ENCODE peak calls at places on chromosomes 2 and 18, in four cellular contexts. One of them, this sample, is unnamed. For H3K4me1, the result is how much of the 10 kb centered on the place peaks cover.

GRCh38 chr2:189613077-189613636 is 32.6 kb upstream of the SLC40A1 start:
- ATAC-seq in PC-3: no peak
- ATAC-seq in heart left ventricle: peak
- ATAC-seq in heart right ventricle: peak
- ATAC-seq in this sample: peak

GRCh38 chr2:3459185-3460015 is 59.9 kb downstream of the ADI1 start:
- ATAC-seq in PC-3: peak
- ATAC-seq in heart left ventricle: peak
- ATAC-seq in heart right ventricle: peak
- ATAC-seq in this sample: no peak

GRCh38 chr2:9905413-9905812 is 46.1 kb upstream of the GRHL1 start:
- ATAC-seq in PC-3: peak
- ATAC-seq in heart left ventricle: no peak
- ATAC-seq in heart right ventricle: no peak
- ATAC-seq in this sample: no peak

GRCh38 chr18:8341481-8342230 is 267.6 kb upstream of the RAB12 start:
- ATAC-seq in PC-3: peak
- ATAC-seq in heart left ventricle: peak
- ATAC-seq in heart right ventricle: no peak
- ATAC-seq in this sample: peak

GRCh38 chr18:10685484-10685883 is 159.7 kb downstream of the NAPG start:
- ATAC-seq in PC-3: no peak
- ATAC-seq in heart left ventricle: no peak
- ATAC-seq in heart right ventricle: no peak
- ATAC-seq in this sample: no peak

GRCh38 chr18:25985999-25986398 is 104.4 kb downstream of the SS18 start:
- ATAC-seq in PC-3: no peak
- ATAC-seq in heart left ventricle: no peak
- ATAC-seq in heart right ventricle: no peak
- ATAC-seq in this sample: no peak

GRCh38 chr2:65263257-65263656 is 35.6 kb downstream of the ACTR2 start:
- ATAC-seq in PC-3: peak
- ATAC-seq in heart left ventricle: no peak
- ATAC-seq in heart right ventricle: no peak
- ATAC-seq in this sample: no peak

GRCh38 chr2:211985393-211985792 is 553.2 kb downstream of the ERBB4 start:
- ATAC-seq in PC-3: no peak
- ATAC-seq in heart left ventricle: no peak
- ATAC-seq in heart right ventricle: no peak
- ATAC-seq in this sample: no peak

GRCh38 chr18:68560128-68560527 is 154.8 kb downstream of the TMX3 start:
- ATAC-seq in PC-3: peak
- ATAC-seq in heart left ventricle: no peak
- ATAC-seq in heart right ventricle: no peak
- ATAC-seq in this sample: no peak

GRCh38 chr2:72956936-72957335 is 39.6 kb downstream of the EMX1 start:
- ATAC-seq in PC-3: no peak
- ATAC-seq in heart left ventricle: no peak
- ATAC-seq in heart right ventricle: no peak
- ATAC-seq in this sample: no peak

GRCh38 chr18:3726241-3726951 is 276.4 kb downstream of the TGIF1 start:
- ATAC-seq in PC-3: peak
- ATAC-seq in heart left ventricle: no peak
- ATAC-seq in heart right ventricle: no peak
- ATAC-seq in this sample: no peak

GRCh38 chr2:233470007-233470687 is 96.4 kb downstream of the USP40 start:
- ATAC-seq in PC-3: no peak
- ATAC-seq in heart left ventricle: peak
- ATAC-seq in heart right ventricle: peak
- ATAC-seq in this sample: peak

GRCh38 chr2:71190959-71191943 is 35.7 kb downstream of the PAIP2B start:
- ATAC-seq in PC-3: peak
- ATAC-seq in heart left ventricle: peak
- ATAC-seq in heart right ventricle: no peak
- ATAC-seq in this sample: no peak

GRCh38 chr18:57429607-57430165 is 5.5 kb upstream of the ONECUT2 start:
- ATAC-seq in PC-3: no peak
- ATAC-seq in heart left ventricle: no peak
- ATAC-seq in heart right ventricle: no peak
- ATAC-seq in this sample: no peak

GRCh38 chr2:44943693-44944101 is 2.2 kb downstream of the SIX3 start:
- ATAC-seq in PC-3: no peak
- ATAC-seq in heart left ventricle: no peak
- ATAC-seq in heart right ventricle: no peak
- ATAC-seq in this sample: no peak

GRCh38 chr2:176960736-176961135 is 251.9 kb upstream of the HNRNPA3 start:
- ATAC-seq in PC-3: no peak
- ATAC-seq in heart left ventricle: no peak
- ATAC-seq in heart right ventricle: no peak
- ATAC-seq in this sample: no peak

GRCh38 chr2:53422979-53423378 is 344.6 kb upstream of the CHAC2 start:
- ATAC-seq in PC-3: peak
- ATAC-seq in heart left ventricle: no peak
- ATAC-seq in heart right ventricle: no peak
- ATAC-seq in this sample: no peak

GRCh38 chr2:201907128-201907886 is 101.0 kb downstream of the CDK15 start:
- ATAC-seq in PC-3: no peak
- ATAC-seq in heart left ventricle: peak
- ATAC-seq in heart right ventricle: no peak
- ATAC-seq in this sample: no peak

GRCh38 chr18:31667185-31667584 is 17.2 kb downstream of the B4GALT6 start:
- ATAC-seq in PC-3: no peak
- ATAC-seq in heart left ventricle: no peak
- ATAC-seq in heart right ventricle: no peak
- ATAC-seq in this sample: no peak

GRCh38 chr18:6120820-6121279 is 225.5 kb upstream of the TMEM200C start:
- ATAC-seq in PC-3: no peak
- ATAC-seq in heart left ventricle: peak
- ATAC-seq in heart right ventricle: peak
- ATAC-seq in this sample: no peak

GRCh38 chr2:109636290-109636675 is 22.1 kb downstream of the SOWAHC start:
- ATAC-seq in PC-3: no peak
- ATAC-seq in heart left ventricle: no peak
- ATAC-seq in heart right ventricle: no peak
- ATAC-seq in this sample: peak

GRCh38 chr2:120865656-120866055 is 130.0 kb downstream of the GLI2 start:
- ATAC-seq in PC-3: no peak
- ATAC-seq in heart left ventricle: no peak
- ATAC-seq in heart right ventricle: no peak
- ATAC-seq in this sample: no peak

GRCh38 chr2:217964255-217964654 is 38.5 kb downstream of the TNS1 start:
- ATAC-seq in PC-3: no peak
- ATAC-seq in heart left ventricle: peak
- ATAC-seq in heart right ventricle: peak
- ATAC-seq in this sample: no peak

GRCh38 chr2:9212661-9213411 is 6.2 kb downstream of the ASAP2 start:
- ATAC-seq in PC-3: no peak
- ATAC-seq in heart left ventricle: peak
- ATAC-seq in heart right ventricle: no peak
- ATAC-seq in this sample: peak

GRCh38 chr18:38244360-38244940 is 678.9 kb upstream of the CELF4 start:
- ATAC-seq in PC-3: no peak
- ATAC-seq in heart left ventricle: no peak
- ATAC-seq in heart right ventricle: no peak
- ATAC-seq in this sample: no peak

GRCh38 chr2:85635636-85636035 is 19.6 kb downstream of the USP39 start:
- ATAC-seq in PC-3: no peak
- ATAC-seq in heart left ventricle: peak
- ATAC-seq in heart right ventricle: no peak
- ATAC-seq in this sample: no peak

GRCh38 chr18:49066977-49067556 is 116.3 kb upstream of the SMAD7 start:
- ATAC-seq in PC-3: no peak
- ATAC-seq in heart left ventricle: no peak
- ATAC-seq in heart right ventricle: no peak
- ATAC-seq in this sample: no peak

GRCh38 chr2:96144481-96145027 is 686 bp downstream of the DUSP2 start:
- ATAC-seq in PC-3: peak
- ATAC-seq in heart left ventricle: no peak
- ATAC-seq in heart right ventricle: no peak
- ATAC-seq in this sample: peak

GRCh38 chr2:178895872-178896271 is 88.6 kb upstream of the TTN start:
- ATAC-seq in PC-3: no peak
- ATAC-seq in heart left ventricle: no peak
- ATAC-seq in heart right ventricle: no peak
- ATAC-seq in this sample: no peak

GRCh38 chr2:196696423-196697073 is 57.0 kb downstream of the CCDC150 start:
- ATAC-seq in PC-3: peak
- ATAC-seq in heart left ventricle: no peak
- ATAC-seq in heart right ventricle: no peak
- ATAC-seq in this sample: peak

GRCh38 chr2:240810199-240810598 is 9.8 kb downstream of the KIF1A start:
- ATAC-seq in PC-3: no peak
- ATAC-seq in heart left ventricle: no peak
- ATAC-seq in heart right ventricle: no peak
- ATAC-seq in this sample: no peak

GRCh38 chr2:43019025-43019367 is 207.4 kb downstream of the ZFP36L2 start:
- ATAC-seq in PC-3: no peak
- ATAC-seq in heart left ventricle: peak
- ATAC-seq in heart right ventricle: peak
- ATAC-seq in this sample: no peak

GRCh38 chr2:220588148-220588547 is 960.7 kb downstream of the SLC4A3 start:
- ATAC-seq in PC-3: no peak
- ATAC-seq in heart left ventricle: no peak
- ATAC-seq in heart right ventricle: no peak
- ATAC-seq in this sample: no peak

GRCh38 chr2:119423041-119423440 is 8.6 kb upstream of the TMEM37 start:
- ATAC-seq in PC-3: no peak
- ATAC-seq in heart left ventricle: no peak
- ATAC-seq in heart right ventricle: no peak
- ATAC-seq in this sample: no peak

GRCh38 chr2:15359716-15360531 is 201.2 kb downstream of the NBAS start:
- ATAC-seq in PC-3: peak
- ATAC-seq in heart left ventricle: no peak
- ATAC-seq in heart right ventricle: no peak
- ATAC-seq in this sample: no peak

GRCh38 chr2:1804251-1804855 is 60.0 kb upstream of the PXDN start:
- ATAC-seq in PC-3: no peak
- ATAC-seq in heart left ventricle: peak
- ATAC-seq in heart right ventricle: no peak
- ATAC-seq in this sample: peak

GRCh38 chr2:1803217-1804115 is 59.2 kb upstream of the PXDN start:
- ATAC-seq in PC-3: no peak
- ATAC-seq in heart left ventricle: peak
- ATAC-seq in heart right ventricle: no peak
- ATAC-seq in this sample: peak

GRCh38 chr2:1806254-1806653 is 61.9 kb upstream of the PXDN start:
- ATAC-seq in PC-3: no peak
- ATAC-seq in heart left ventricle: no peak
- ATAC-seq in heart right ventricle: no peak
- ATAC-seq in this sample: no peak

GRCh38 chr2:1802469-1803216 is 58.3 kb upstream of the PXDN start:
- ATAC-seq in PC-3: no peak
- ATAC-seq in heart left ventricle: peak
- ATAC-seq in heart right ventricle: no peak
- ATAC-seq in this sample: no peak

GRCh38 chr2:1804865-1805264 is 60.5 kb upstream of the PXDN start:
- ATAC-seq in PC-3: no peak
- ATAC-seq in heart left ventricle: no peak
- ATAC-seq in heart right ventricle: no peak
- ATAC-seq in this sample: no peak
- H3K4me1 ChIP-seq in PC-3: under half
- H3K4me1 ChIP-seq in heart left ventricle: under half
- H3K4me1 ChIP-seq in heart right ventricle: under half
- H3K4me1 ChIP-seq in this sample: under half

GRCh38 chr2:239216614-239217273 is 184.1 kb downstream of the HDAC4 start:
- ATAC-seq in PC-3: no peak
- ATAC-seq in heart left ventricle: no peak
- ATAC-seq in heart right ventricle: no peak
- ATAC-seq in this sample: no peak
- H3K4me1 ChIP-seq in PC-3: under half
- H3K4me1 ChIP-seq in heart left ventricle: half or more
- H3K4me1 ChIP-seq in heart right ventricle: under half
- H3K4me1 ChIP-seq in this sample: under half

DNA sequence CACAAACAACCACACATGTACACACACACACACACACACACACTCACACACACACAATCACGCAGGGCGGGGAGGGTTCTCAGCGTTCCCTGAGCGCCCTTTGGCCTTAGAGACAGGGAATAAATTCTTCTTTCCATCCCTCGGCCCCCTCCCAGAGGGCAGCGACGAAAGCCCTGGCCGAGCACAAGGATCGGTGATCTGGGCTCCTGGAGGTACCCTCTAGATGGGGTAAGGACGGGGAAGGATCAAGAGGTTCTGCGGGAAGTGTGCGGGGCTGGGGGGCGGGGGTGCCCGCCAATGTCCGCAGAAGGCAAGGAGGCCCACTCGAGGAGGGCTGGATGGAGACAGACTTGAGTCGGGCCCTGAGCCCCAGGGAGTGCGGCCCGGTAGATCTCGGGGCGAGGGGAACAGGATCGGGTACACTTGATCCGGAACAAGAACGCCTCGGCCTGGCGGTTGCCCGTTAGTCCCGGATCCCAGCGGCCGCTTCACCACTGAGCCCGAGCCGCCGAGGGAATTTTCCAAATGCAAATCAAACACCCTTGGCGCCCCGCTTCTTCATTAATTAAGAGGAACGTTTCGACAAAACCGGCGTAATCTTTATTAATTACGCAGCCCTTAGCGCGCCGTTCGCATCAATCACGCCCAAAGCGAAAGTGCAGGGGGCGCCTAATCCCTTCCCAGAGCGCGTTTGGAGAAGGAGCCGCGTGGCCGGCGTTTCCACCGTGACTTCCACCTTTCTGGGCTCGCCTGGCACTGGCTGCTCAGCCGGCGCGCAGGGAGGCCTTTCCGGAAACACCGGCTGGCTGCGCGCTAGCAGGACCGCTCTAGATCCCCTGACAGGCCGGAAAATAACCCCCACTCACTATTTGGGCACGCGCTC is 7.0 kb upstream of the PAX3 start:
- ATAC-seq in PC-3: no peak
- ATAC-seq in heart left ventricle: peak
- ATAC-seq in heart right ventricle: no peak
- ATAC-seq in this sample: no peak
- H3K4me1 ChIP-seq in PC-3: under half
- H3K4me1 ChIP-seq in heart left ventricle: under half
- H3K4me1 ChIP-seq in heart right ventricle: under half
- H3K4me1 ChIP-seq in this sample: half or more

DNA sequence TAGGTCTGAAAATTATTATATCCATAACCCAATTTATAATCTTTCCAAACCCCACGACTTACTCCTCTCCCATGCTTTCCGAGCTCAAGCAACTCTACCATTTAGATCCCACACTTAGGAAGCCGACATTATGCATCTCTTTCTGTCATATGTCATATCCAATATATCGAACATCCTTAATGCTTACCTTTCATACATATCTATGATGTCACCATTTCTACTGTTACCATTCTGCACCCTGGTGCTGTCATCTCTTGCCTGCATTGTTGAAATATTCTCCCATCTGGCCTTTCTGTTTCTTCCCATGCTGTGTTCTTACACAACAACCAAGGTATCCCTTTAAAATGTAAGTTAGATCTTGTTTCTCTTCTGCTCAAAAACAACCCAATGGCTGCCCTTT is 127.1 kb upstream of the MC4R start:
- ATAC-seq in PC-3: no peak
- ATAC-seq in heart left ventricle: no peak
- ATAC-seq in heart right ventricle: no peak
- ATAC-seq in this sample: no peak
- H3K4me1 ChIP-seq in PC-3: under half
- H3K4me1 ChIP-seq in heart left ventricle: under half
- H3K4me1 ChIP-seq in heart right ventricle: under half
- H3K4me1 ChIP-seq in this sample: under half

GRCh38 chr18:63159590-63159989 is 160.0 kb downstream of the BCL2 start:
- ATAC-seq in PC-3: no peak
- ATAC-seq in heart left ventricle: no peak
- ATAC-seq in heart right ventricle: no peak
- ATAC-seq in this sample: no peak
- H3K4me1 ChIP-seq in PC-3: under half
- H3K4me1 ChIP-seq in heart left ventricle: under half
- H3K4me1 ChIP-seq in heart right ventricle: under half
- H3K4me1 ChIP-seq in this sample: under half

This sample was measured in gastroesophageal sphincter.